ENCODE peak calls at places on chromosome 20, in ten cellular contexts. C is cardiac muscle cell; D is upper lobe of right lung; Q is effector memory CD4-positive, alpha-beta T cell; Y is CD8-positive, alpha-beta memory T cell; H is tibial nerve; F is OCI-LY7; Z is GM23248; N is neural progenitor cell; W is Panc1. L is an unnamed sample. For H3K4me1 and H3K36me3, the result is how much of the 10 kb centered on the place peaks cover.

GRCh38 chr20:8127553-8128255 is 4.4 kb upstream of the PLCB1 start:
- DNase-seq in C (no peak), D (no peak), Q (no peak), Y (no peak), H (no peak), F (no peak), Z (no peak), N (no peak), W (no peak), L (no peak)

GRCh38 chr20:8647868-8648495 is 420.9 kb upstream of the PLCB4 start:
- DNase-seq in C (peak), D (no peak), Q (no peak), Y (no peak), H (no peak), F (peak), Z (peak), N (no peak), W (no peak), L (peak)

GRCh38 chr20:41697861-41698559 is 79.8 kb upstream of the CHD6 start:
- DNase-seq in C (peak), D (no peak), Q (no peak), Y (peak), H (no peak), F (peak), Z (peak), N (peak), W (peak), L (peak)

GRCh38 chr20:53945478-53945877 is 124.9 kb downstream of the BCAS1 start:
- DNase-seq in C (no peak), D (no peak), Q (no peak), Y (no peak), H (no peak), F (no peak), Z (no peak), N (no peak), W (no peak), L (no peak)

GRCh38 chr20:63697868-63698545 is 1.6 kb downstream of the TNFRSF6B start:
- DNase-seq in C (no peak), D (no peak), Q (no peak), Y (no peak), H (no peak), F (no peak), Z (no peak), N (no peak), W (no peak), L (no peak)

GRCh38 chr20:39706089-39706721 is 744.1 kb downstream of the DHX35 start:
- DNase-seq in C (no peak), D (no peak), Q (no peak), Y (no peak), H (peak), F (no peak), Z (no peak), N (no peak), W (no peak), L (no peak)

GRCh38 chr20:602357-602970 is 7.6 kb downstream of the TCF15 start:
- DNase-seq in C (no peak), D (no peak), Q (no peak), Y (no peak), H (no peak), F (no peak), Z (no peak), N (no peak), W (no peak), L (no peak)

GRCh38 chr20:61531553-61532345 is 279.7 kb downstream of the CDH4 start:
- DNase-seq in C (peak), D (no peak), Q (no peak), Y (no peak), H (no peak), F (no peak), Z (no peak), N (no peak), W (no peak), L (no peak)

GRCh38 chr20:24479106-24479505 is 9.7 kb downstream of the SYNDIG1 start:
- DNase-seq in C (no peak), D (no peak), Q (no peak), Y (no peak), H (no peak), F (no peak), Z (no peak), N (no peak), W (no peak), L (no peak)

GRCh38 chr20:50415516-50416268 is 94.5 kb upstream of the PTPN1 start:
- DNase-seq in C (peak), D (peak), Q (no peak), Y (no peak), H (peak), F (no peak), Z (peak), N (peak), W (no peak), L (peak)

GRCh38 chr20:911882-912600 is 4.1 kb downstream of the ANGPT4 start:
- DNase-seq in C (no peak), D (no peak), Q (no peak), Y (no peak), H (no peak), F (peak), Z (no peak), N (no peak), W (no peak), L (no peak)

GRCh38 chr20:3753501-3754257 is 13.9 kb downstream of the ADISSP start:
- DNase-seq in C (no peak), D (no peak), Q (no peak), Y (no peak), H (no peak), F (no peak), Z (peak), N (no peak), W (no peak), L (no peak)
- H3K4me1 ChIP-seq in C (under half), D (under half), Q (under half), Y (under half), H (under half), F (under half), Z (under half), N (under half), W (under half), L (under half)

GRCh38 chr20:37390503-37390890 is 44.6 kb downstream of the SRC start:
- DNase-seq in C (no peak), D (peak), Q (no peak), Y (no peak), H (no peak), F (no peak), Z (no peak), N (no peak), W (no peak), L (no peak)
- H3K36me3 ChIP-seq in C (under half), D (under half), Q (under half), Y (under half), H (under half), F (under half), Z (under half), N (under half), W (under half), L (under half)

DNA sequence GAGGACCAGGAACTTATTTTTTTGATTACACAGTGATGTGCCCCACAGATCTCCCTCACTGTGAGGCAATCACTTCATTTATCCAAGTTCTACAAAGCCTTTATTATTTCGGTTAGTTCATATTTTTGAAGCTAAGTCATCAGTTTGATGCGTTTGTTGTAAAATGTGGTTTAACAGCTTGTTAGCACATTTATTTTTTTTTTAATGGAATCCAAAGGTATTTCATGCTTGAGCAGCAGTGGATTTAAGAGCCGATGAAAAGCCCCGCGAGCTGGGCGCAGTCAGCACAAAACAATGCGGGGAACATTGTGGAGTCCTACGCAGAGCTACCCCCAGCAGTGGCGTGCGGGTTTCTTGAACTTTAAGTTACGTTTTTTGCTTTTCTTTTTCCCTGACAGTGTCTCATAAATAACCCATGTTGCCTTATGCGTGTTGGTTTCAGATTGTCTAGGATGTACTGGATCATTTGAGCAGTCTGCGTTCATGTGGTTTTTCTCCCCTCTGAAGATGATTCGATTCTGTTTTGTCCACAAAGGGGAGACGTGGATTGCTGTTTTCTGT is 233.6 kb upstream of the BMP2 start:
- DNase-seq in C (peak), D (no peak), Q (no peak), Y (no peak), H (no peak), F (no peak), Z (peak), N (peak), W (no peak), L (peak)
- H3K4me3 ChIP-seq in C (no peak), D (no peak), Q (no peak), Y (no peak), H (no peak), F (no peak), Z (peak), N (no peak), W (peak), L (no peak)

GRCh38 chr20:60304026-60304590 is 345.9 kb downstream of the CDH26 start:
- DNase-seq in C (no peak), D (no peak), Q (no peak), Y (no peak), H (no peak), F (no peak), Z (no peak), N (no peak), W (no peak), L (no peak)
- H3K4me1 ChIP-seq in C (under half), D (under half), Q (under half), Y (under half), H (under half), F (under half), Z (under half), N (under half), W (under half), L (under half)

GRCh38 chr20:17956099-17956685 is 12.4 kb downstream of the SNX5 start:
- DNase-seq in C (no peak), D (no peak), Q (no peak), Y (no peak), H (no peak), F (peak), Z (no peak), N (no peak), W (no peak), L (no peak)
- H3K36me3 ChIP-seq in C (under half), D (under half), Q (half or more), Y (under half), H (under half), F (half or more), Z (half or more), N (under half), W (under half), L (half or more)

DNA sequence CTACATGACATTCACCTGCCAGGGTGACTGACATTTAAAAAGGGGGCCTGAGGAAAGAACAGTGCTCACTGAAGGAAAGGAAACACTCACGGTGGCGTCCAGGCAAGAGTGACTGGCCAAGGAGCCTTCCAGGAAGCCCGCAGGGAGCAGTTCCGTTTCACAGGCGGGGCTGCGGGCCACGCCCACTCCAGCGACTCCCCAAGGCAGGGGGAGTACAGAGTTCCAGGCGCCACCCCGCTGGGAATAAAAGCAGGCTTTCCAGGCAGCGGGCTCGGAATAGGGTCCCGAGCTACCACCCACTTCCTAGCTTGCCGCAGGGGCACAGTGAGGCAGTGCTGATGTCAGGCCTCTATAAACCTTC is 34.2 kb downstream of the PKIG start:
- DNase-seq in C (no peak), D (peak), Q (no peak), Y (no peak), H (no peak), F (no peak), Z (no peak), N (peak), W (no peak), L (no peak)
- H3K4me3 ChIP-seq in C (no peak), D (no peak), Q (no peak), Y (no peak), H (no peak), F (no peak), Z (no peak), N (no peak), W (no peak), L (no peak)

L was measured in SJCRH30.